ENCODE peak calls at places on chromosomes 16 and 17, in four cellular contexts. One of them, this sample, is unnamed.

GRCh38 chr17:77366206-77366557 is 225.4 kb downstream of the SEC14L1 start:
- DNase-seq in HL-60: no peak
- DNase-seq in ovary: peak
- DNase-seq in A549: no peak
- DNase-seq in this sample: no peak

GRCh38 chr17:4942760-4943508 is 2.9 kb downstream of the RNF167 start:
- DNase-seq in HL-60: no peak
- DNase-seq in ovary: no peak
- DNase-seq in A549: no peak
- DNase-seq in this sample: no peak

GRCh38 chr17:1744551-1745512 is 2.2 kb downstream of the SERPINF2 start:
- DNase-seq in HL-60: no peak
- DNase-seq in ovary: peak
- DNase-seq in A549: no peak
- DNase-seq in this sample: no peak

GRCh38 chr17:17111401-17112393 is 69.4 kb downstream of the MPRIP start:
- DNase-seq in HL-60: no peak
- DNase-seq in ovary: no peak
- DNase-seq in A549: no peak
- DNase-seq in this sample: no peak

GRCh38 chr17:83186226-83186625 is 106.8 kb downstream of the METRNL start:
- DNase-seq in HL-60: no peak
- DNase-seq in ovary: peak
- DNase-seq in A549: no peak
- DNase-seq in this sample: no peak

GRCh38 chr16:31472559-31473203 is 729 bp downstream of the TGFB1I1 start:
- DNase-seq in HL-60: no peak
- DNase-seq in ovary: peak
- DNase-seq in A549: peak
- DNase-seq in this sample: peak

GRCh38 chr16:31064882-31065461 is 9.1 kb downstream of the ZNF668 start:
- DNase-seq in HL-60: no peak
- DNase-seq in ovary: no peak
- DNase-seq in A549: peak
- DNase-seq in this sample: peak

GRCh38 chr17:75933836-75934235 is 7.0 kb downstream of the FBF1 start:
- DNase-seq in HL-60: no peak
- DNase-seq in ovary: no peak
- DNase-seq in A549: no peak
- DNase-seq in this sample: no peak

GRCh38 chr16:84537431-84538151 is 33.1 kb upstream of the MEAK7 start:
- DNase-seq in HL-60: no peak
- DNase-seq in ovary: no peak
- DNase-seq in A549: no peak
- DNase-seq in this sample: no peak

GRCh38 chr16:84132527-84133285 is 12.3 kb downstream of the HSDL1 start:
- DNase-seq in HL-60: no peak
- DNase-seq in ovary: no peak
- DNase-seq in A549: no peak
- DNase-seq in this sample: no peak

GRCh38 chr16:89358030-89359005 is 132.0 kb downstream of the ANKRD11 start:
- DNase-seq in HL-60: peak
- DNase-seq in ovary: peak
- DNase-seq in A549: no peak
- DNase-seq in this sample: no peak

GRCh38 chr16:61993076-61993475 is 43.2 kb downstream of the CDH8 start:
- DNase-seq in HL-60: no peak
- DNase-seq in ovary: no peak
- DNase-seq in A549: no peak
- DNase-seq in this sample: no peak

GRCh38 chr16:31458835-31459721 is at the start of gene ARMC5:
- DNase-seq in HL-60: peak
- DNase-seq in ovary: peak
- DNase-seq in A549: peak
- DNase-seq in this sample: peak

GRCh38 chr17:20063665-20064648 is 54.8 kb downstream of the SPECC1 start:
- DNase-seq in HL-60: peak
- DNase-seq in ovary: peak
- DNase-seq in A549: peak
- DNase-seq in this sample: no peak

GRCh38 chr17:64058547-64059115 is 38.2 kb upstream of the ICAM2 start:
- DNase-seq in HL-60: no peak
- DNase-seq in ovary: peak
- DNase-seq in A549: no peak
- DNase-seq in this sample: no peak

GRCh38 chr17:237406-237955 is 56.0 kb upstream of the DOC2B start:
- DNase-seq in HL-60: no peak
- DNase-seq in ovary: peak
- DNase-seq in A549: no peak
- DNase-seq in this sample: no peak

GRCh38 chr16:60991886-60992285 is 1044.4 kb downstream of the CDH8 start:
- DNase-seq in HL-60: no peak
- DNase-seq in ovary: no peak
- DNase-seq in A549: no peak
- DNase-seq in this sample: no peak

GRCh38 chr17:61217878-61218437 is 181.7 kb upstream of the TBX2 start:
- DNase-seq in HL-60: no peak
- DNase-seq in ovary: no peak
- DNase-seq in A549: no peak
- DNase-seq in this sample: no peak

GRCh38 chr16:55272787-55273186 is 51.2 kb upstream of the IRX6 start:
- DNase-seq in HL-60: no peak
- DNase-seq in ovary: no peak
- DNase-seq in A549: no peak
- DNase-seq in this sample: no peak

GRCh38 chr17:69466905-69467630 is 52.6 kb downstream of the MAP2K6 start:
- DNase-seq in HL-60: no peak
- DNase-seq in ovary: no peak
- DNase-seq in A549: peak
- DNase-seq in this sample: no peak

GRCh38 chr17:54494731-54495715 is 405.6 kb upstream of the TOM1L1 start:
- DNase-seq in HL-60: no peak
- DNase-seq in ovary: no peak
- DNase-seq in A549: no peak
- DNase-seq in this sample: no peak

GRCh38 chr17:79702071-79702470 is 28.7 kb upstream of the ENPP7 start:
- DNase-seq in HL-60: no peak
- DNase-seq in ovary: no peak
- DNase-seq in A549: no peak
- DNase-seq in this sample: no peak

GRCh38 chr16:3158014-3158497 is 23.2 kb downstream of the ZNF213 start:
- DNase-seq in HL-60: no peak
- DNase-seq in ovary: peak
- DNase-seq in A549: no peak
- DNase-seq in this sample: no peak

GRCh38 chr16:57590654-57591085 is 37.8 kb upstream of the ADGRG1 start:
- DNase-seq in HL-60: no peak
- DNase-seq in ovary: no peak
- DNase-seq in A549: peak
- DNase-seq in this sample: no peak

GRCh38 chr17:18217412-18218015 is 7.9 kb upstream of the LLGL1 start:
- DNase-seq in HL-60: peak
- DNase-seq in ovary: peak
- DNase-seq in A549: peak
- DNase-seq in this sample: peak

GRCh38 chr17:27654136-27654535 is 23.1 kb downstream of the LGALS9 start:
- DNase-seq in HL-60: no peak
- DNase-seq in ovary: no peak
- DNase-seq in A549: no peak
- DNase-seq in this sample: no peak

GRCh38 chr17:73066148-73066884 is 26.2 kb downstream of the SLC39A11 start:
- DNase-seq in HL-60: no peak
- DNase-seq in ovary: no peak
- DNase-seq in A549: no peak
- DNase-seq in this sample: no peak

GRCh38 chr17:16273929-16274339 is 56.9 kb downstream of the PIGL start:
- DNase-seq in HL-60: no peak
- DNase-seq in ovary: no peak
- DNase-seq in A549: no peak
- DNase-seq in this sample: no peak

GRCh38 chr17:65559802-65560627 is 1.4 kb downstream of the AXIN2 start:
- DNase-seq in HL-60: no peak
- DNase-seq in ovary: peak
- DNase-seq in A549: no peak
- DNase-seq in this sample: peak

GRCh38 chr17:74610108-74610507 is 13.4 kb downstream of the CD300E start:
- DNase-seq in HL-60: no peak
- DNase-seq in ovary: no peak
- DNase-seq in A549: no peak
- DNase-seq in this sample: no peak

GRCh38 chr17:49901460-49902331 is 53.8 kb upstream of the TAC4 start:
- DNase-seq in HL-60: no peak
- DNase-seq in ovary: no peak
- DNase-seq in A549: no peak
- DNase-seq in this sample: no peak

GRCh38 chr17:49896860-49897259 is 49.0 kb upstream of the TAC4 start:
- DNase-seq in HL-60: no peak
- DNase-seq in ovary: no peak
- DNase-seq in A549: no peak
- DNase-seq in this sample: no peak

GRCh38 chr17:49896222-49896621 is 48.4 kb upstream of the TAC4 start:
- DNase-seq in HL-60: no peak
- DNase-seq in ovary: no peak
- DNase-seq in A549: no peak
- DNase-seq in this sample: no peak

GRCh38 chr17:49899588-49899987 is 51.7 kb upstream of the TAC4 start:
- DNase-seq in HL-60: no peak
- DNase-seq in ovary: no peak
- DNase-seq in A549: no peak
- DNase-seq in this sample: no peak

DNA sequence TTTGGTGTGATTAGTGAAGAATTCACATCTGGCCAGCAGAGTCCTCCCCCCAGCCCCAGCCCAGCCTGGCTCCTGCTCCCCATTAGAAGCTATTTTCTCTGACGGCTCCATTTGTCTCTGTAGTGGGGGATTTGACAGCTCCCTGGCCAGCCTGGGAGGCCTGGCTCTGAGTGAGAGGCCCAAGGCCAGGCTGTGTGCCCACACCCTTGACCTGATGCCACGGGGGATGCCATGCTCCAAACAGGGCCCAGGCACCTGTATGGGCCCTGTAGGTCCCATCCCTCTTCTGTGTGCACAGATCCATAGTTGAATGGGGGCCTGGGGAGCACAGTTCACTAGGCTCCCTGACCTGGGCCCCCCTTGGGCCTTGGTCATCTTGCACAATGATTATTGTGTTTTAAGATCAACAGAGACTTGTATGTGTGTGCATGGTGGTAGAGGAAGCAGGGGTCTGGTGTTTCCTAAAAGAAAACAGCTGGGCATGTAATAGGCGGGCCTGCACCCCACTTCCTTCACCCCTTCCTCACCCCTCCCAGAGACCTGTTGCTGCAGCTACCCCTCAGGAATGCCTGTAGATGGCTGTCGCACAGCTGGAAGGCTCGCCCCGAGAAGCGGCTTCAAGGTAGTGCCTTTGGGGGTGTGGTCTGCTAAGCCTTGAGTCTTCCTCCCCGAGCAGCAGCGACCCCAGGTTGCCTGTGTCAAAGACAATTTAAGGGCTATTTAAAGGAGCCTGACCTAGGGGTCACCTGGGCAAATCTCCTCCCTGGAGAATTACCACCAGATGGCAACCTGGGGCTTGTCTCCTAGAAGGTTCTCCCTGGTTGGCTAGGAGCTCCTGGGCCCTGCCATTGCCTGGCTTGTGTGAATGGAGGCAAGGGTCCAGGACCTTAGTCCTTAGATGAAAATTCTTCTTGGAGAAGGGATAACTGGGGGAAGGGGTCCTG is 51.0 kb upstream of the TAC4 start:
- DNase-seq in HL-60: no peak
- DNase-seq in ovary: no peak
- DNase-seq in A549: peak
- DNase-seq in this sample: no peak
- TF ChIP-seq CTCF in HL-60: no peak
- TF ChIP-seq CTCF in ovary: no peak
- TF ChIP-seq CTCF in A549: peak
- TF ChIP-seq CTCF in this sample: peak

DNA sequence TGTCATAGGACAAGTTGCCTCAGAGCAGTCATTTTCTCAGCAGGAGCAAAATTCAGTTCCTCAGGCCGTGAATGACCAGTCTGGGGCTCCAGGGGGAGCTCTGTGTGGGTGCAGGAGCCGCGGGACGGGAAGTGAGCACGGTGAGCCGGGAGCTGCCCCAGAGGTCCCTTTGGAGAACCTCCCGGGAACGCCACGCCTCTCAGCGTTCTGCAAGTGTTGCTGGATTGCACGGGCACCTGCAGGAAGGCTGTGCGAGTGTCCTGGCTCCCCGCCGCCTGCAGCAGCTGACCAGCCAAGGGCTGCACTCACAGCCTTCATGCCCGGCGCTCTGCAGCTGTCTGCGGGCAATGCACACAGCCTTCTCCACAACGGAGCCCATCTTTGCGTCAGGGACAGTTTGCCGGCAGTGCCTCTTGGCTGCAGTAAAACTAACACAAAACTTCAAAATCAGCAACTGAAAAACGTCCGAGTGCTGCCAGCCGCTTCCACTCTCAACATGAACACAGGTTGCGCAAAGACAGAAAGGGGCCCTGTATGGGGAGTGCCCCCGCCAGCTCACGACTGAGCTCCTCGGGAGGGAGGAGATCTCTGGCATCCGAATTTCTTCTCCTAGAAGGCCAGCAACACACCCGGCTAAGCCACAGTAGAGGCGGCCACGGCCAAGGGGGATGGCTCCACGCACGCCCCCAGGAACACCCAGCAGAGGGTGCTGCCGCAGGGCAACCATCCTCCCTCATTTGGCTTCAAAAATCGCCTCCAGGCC is 16.0 kb downstream of the NDUFAF8 start:
- DNase-seq in HL-60: peak
- DNase-seq in ovary: peak
- DNase-seq in A549: peak
- DNase-seq in this sample: no peak
- TF ChIP-seq CTCF in HL-60: peak
- TF ChIP-seq CTCF in ovary: peak
- TF ChIP-seq CTCF in A549: peak
- TF ChIP-seq CTCF in this sample: peak

GRCh38 chr17:57548421-57549385 is 196.4 kb downstream of the CCDC182 start:
- DNase-seq in HL-60: no peak
- DNase-seq in ovary: peak
- DNase-seq in A549: no peak
- DNase-seq in this sample: no peak
- TF ChIP-seq CTCF in HL-60: no peak
- TF ChIP-seq CTCF in ovary: no peak
- TF ChIP-seq CTCF in A549: no peak
- TF ChIP-seq CTCF in this sample: no peak

GRCh38 chr16:4694664-4695451 is 1.5 kb downstream of the NUDT16L1 start:
- DNase-seq in HL-60: no peak
- DNase-seq in ovary: peak
- DNase-seq in A549: no peak
- DNase-seq in this sample: no peak
- TF ChIP-seq CTCF in HL-60: no peak
- TF ChIP-seq CTCF in ovary: no peak
- TF ChIP-seq CTCF in A549: no peak
- TF ChIP-seq CTCF in this sample: no peak